ENCODE peak calls at places on chromosomes 6 and 20, in ten cellular contexts. One of them, this sample, is unnamed.

GRCh38 chr6:158213925-158214674 is 46.0 kb downstream of the GTF2H5 start:
- DNase-seq in psoas muscle: peak
- DNase-seq in HepG2: peak
- DNase-seq in Peyer's patch: peak
- DNase-seq in pancreas: peak
- DNase-seq in ovary: peak
- DNase-seq in cardiac fibroblast: peak
- DNase-seq in bronchial epithelial cell: peak
- DNase-seq in GM12865: peak
- DNase-seq in AG04450: peak
- DNase-seq in this sample: peak

GRCh38 chr6:143060806-143061596 is at the start of gene AIG1:
- DNase-seq in psoas muscle: peak
- DNase-seq in HepG2: no peak
- DNase-seq in Peyer's patch: peak
- DNase-seq in pancreas: no peak
- DNase-seq in ovary: peak
- DNase-seq in cardiac fibroblast: no peak
- DNase-seq in bronchial epithelial cell: peak
- DNase-seq in GM12865: no peak
- DNase-seq in AG04450: peak
- DNase-seq in this sample: no peak

GRCh38 chr6:31834367-31834703 is 6.8 kb downstream of the HSPA1B start:
- DNase-seq in psoas muscle: peak
- DNase-seq in HepG2: peak
- DNase-seq in Peyer's patch: peak
- DNase-seq in pancreas: peak
- DNase-seq in ovary: peak
- DNase-seq in cardiac fibroblast: peak
- DNase-seq in bronchial epithelial cell: peak
- DNase-seq in GM12865: peak
- DNase-seq in AG04450: no peak
- DNase-seq in this sample: no peak

GRCh38 chr20:33732166-33732970 is 572 bp downstream of the ZNF341 start:
- DNase-seq in psoas muscle: peak
- DNase-seq in HepG2: peak
- DNase-seq in Peyer's patch: peak
- DNase-seq in pancreas: peak
- DNase-seq in ovary: peak
- DNase-seq in cardiac fibroblast: no peak
- DNase-seq in bronchial epithelial cell: peak
- DNase-seq in GM12865: no peak
- DNase-seq in AG04450: no peak
- DNase-seq in this sample: no peak

GRCh38 chr20:38156280-38156679 is 8.8 kb downstream of the TGM2 start:
- DNase-seq in psoas muscle: no peak
- DNase-seq in HepG2: no peak
- DNase-seq in Peyer's patch: no peak
- DNase-seq in pancreas: no peak
- DNase-seq in ovary: no peak
- DNase-seq in cardiac fibroblast: no peak
- DNase-seq in bronchial epithelial cell: no peak
- DNase-seq in GM12865: no peak
- DNase-seq in AG04450: no peak
- DNase-seq in this sample: no peak

GRCh38 chr20:25039697-25040437 is 18.1 kb downstream of the ACSS1 start:
- DNase-seq in psoas muscle: peak
- DNase-seq in HepG2: no peak
- DNase-seq in Peyer's patch: peak
- DNase-seq in pancreas: peak
- DNase-seq in ovary: peak
- DNase-seq in cardiac fibroblast: peak
- DNase-seq in bronchial epithelial cell: peak
- DNase-seq in GM12865: no peak
- DNase-seq in AG04450: peak
- DNase-seq in this sample: no peak

GRCh38 chr6:20129290-20130088 is 82.8 kb downstream of the MBOAT1 start:
- DNase-seq in psoas muscle: no peak
- DNase-seq in HepG2: no peak
- DNase-seq in Peyer's patch: no peak
- DNase-seq in pancreas: no peak
- DNase-seq in ovary: no peak
- DNase-seq in cardiac fibroblast: no peak
- DNase-seq in bronchial epithelial cell: no peak
- DNase-seq in GM12865: no peak
- DNase-seq in AG04450: no peak
- DNase-seq in this sample: no peak

GRCh38 chr20:39019805-39020325 is 57.7 kb downstream of the DHX35 start:
- DNase-seq in psoas muscle: no peak
- DNase-seq in HepG2: no peak
- DNase-seq in Peyer's patch: no peak
- DNase-seq in pancreas: no peak
- DNase-seq in ovary: no peak
- DNase-seq in cardiac fibroblast: peak
- DNase-seq in bronchial epithelial cell: no peak
- DNase-seq in GM12865: peak
- DNase-seq in AG04450: no peak
- DNase-seq in this sample: no peak

GRCh38 chr6:165831812-165832470 is 168.9 kb upstream of the PDE10A start:
- DNase-seq in psoas muscle: no peak
- DNase-seq in HepG2: no peak
- DNase-seq in Peyer's patch: no peak
- DNase-seq in pancreas: no peak
- DNase-seq in ovary: no peak
- DNase-seq in cardiac fibroblast: peak
- DNase-seq in bronchial epithelial cell: no peak
- DNase-seq in GM12865: no peak
- DNase-seq in AG04450: no peak
- DNase-seq in this sample: no peak

GRCh38 chr6:20279608-20280287 is 67.5 kb upstream of the MBOAT1 start:
- DNase-seq in psoas muscle: no peak
- DNase-seq in HepG2: no peak
- DNase-seq in Peyer's patch: no peak
- DNase-seq in pancreas: no peak
- DNase-seq in ovary: no peak
- DNase-seq in cardiac fibroblast: no peak
- DNase-seq in bronchial epithelial cell: peak
- DNase-seq in GM12865: no peak
- DNase-seq in AG04450: no peak
- DNase-seq in this sample: peak

GRCh38 chr6:104252276-104252675 is 607.4 kb downstream of the HACE1 start:
- DNase-seq in psoas muscle: no peak
- DNase-seq in HepG2: no peak
- DNase-seq in Peyer's patch: no peak
- DNase-seq in pancreas: no peak
- DNase-seq in ovary: no peak
- DNase-seq in cardiac fibroblast: no peak
- DNase-seq in bronchial epithelial cell: peak
- DNase-seq in GM12865: no peak
- DNase-seq in AG04450: no peak
- DNase-seq in this sample: no peak

GRCh38 chr20:25233016-25233772 is 14.7 kb upstream of the PYGB start:
- DNase-seq in psoas muscle: no peak
- DNase-seq in HepG2: peak
- DNase-seq in Peyer's patch: peak
- DNase-seq in pancreas: peak
- DNase-seq in ovary: peak
- DNase-seq in cardiac fibroblast: peak
- DNase-seq in bronchial epithelial cell: peak
- DNase-seq in GM12865: no peak
- DNase-seq in AG04450: no peak
- DNase-seq in this sample: peak

GRCh38 chr6:37694259-37694658 is 3.4 kb downstream of the MDGA1 start:
- DNase-seq in psoas muscle: no peak
- DNase-seq in HepG2: no peak
- DNase-seq in Peyer's patch: no peak
- DNase-seq in pancreas: no peak
- DNase-seq in ovary: no peak
- DNase-seq in cardiac fibroblast: no peak
- DNase-seq in bronchial epithelial cell: no peak
- DNase-seq in GM12865: no peak
- DNase-seq in AG04450: no peak
- DNase-seq in this sample: no peak

GRCh38 chr6:121335111-121336008 is 1.1 kb upstream of the TBC1D32 start:
- DNase-seq in psoas muscle: no peak
- DNase-seq in HepG2: no peak
- DNase-seq in Peyer's patch: no peak
- DNase-seq in pancreas: no peak
- DNase-seq in ovary: no peak
- DNase-seq in cardiac fibroblast: no peak
- DNase-seq in bronchial epithelial cell: no peak
- DNase-seq in GM12865: no peak
- DNase-seq in AG04450: no peak
- DNase-seq in this sample: no peak

GRCh38 chr6:121344539-121344938 is 10.3 kb upstream of the TBC1D32 start:
- DNase-seq in psoas muscle: no peak
- DNase-seq in HepG2: no peak
- DNase-seq in Peyer's patch: no peak
- DNase-seq in pancreas: no peak
- DNase-seq in ovary: no peak
- DNase-seq in cardiac fibroblast: no peak
- DNase-seq in bronchial epithelial cell: no peak
- DNase-seq in GM12865: no peak
- DNase-seq in AG04450: no peak
- DNase-seq in this sample: no peak

GRCh38 chr6:121334299-121335104 is at the start of gene TBC1D32:
- DNase-seq in psoas muscle: peak
- DNase-seq in HepG2: peak
- DNase-seq in Peyer's patch: peak
- DNase-seq in pancreas: peak
- DNase-seq in ovary: peak
- DNase-seq in cardiac fibroblast: peak
- DNase-seq in bronchial epithelial cell: peak
- DNase-seq in GM12865: peak
- DNase-seq in AG04450: peak
- DNase-seq in this sample: peak

GRCh38 chr6:121339639-121340226 is 5.5 kb upstream of the TBC1D32 start:
- DNase-seq in psoas muscle: no peak
- DNase-seq in HepG2: no peak
- DNase-seq in Peyer's patch: no peak
- DNase-seq in pancreas: no peak
- DNase-seq in ovary: no peak
- DNase-seq in cardiac fibroblast: no peak
- DNase-seq in bronchial epithelial cell: no peak
- DNase-seq in GM12865: no peak
- DNase-seq in AG04450: no peak
- DNase-seq in this sample: no peak
- H3K4me3 ChIP-seq in psoas muscle: no peak
- H3K4me3 ChIP-seq in HepG2: no peak
- H3K4me3 ChIP-seq in Peyer's patch: no peak
- H3K4me3 ChIP-seq in pancreas: no peak
- H3K4me3 ChIP-seq in ovary: no peak
- H3K4me3 ChIP-seq in cardiac fibroblast: no peak
- H3K4me3 ChIP-seq in bronchial epithelial cell: no peak
- H3K4me3 ChIP-seq in GM12865: no peak
- H3K4me3 ChIP-seq in AG04450: no peak
- H3K4me3 ChIP-seq in this sample: no peak

GRCh38 chr6:33513213-33513612 is 58.8 kb downstream of the ZBTB9 start:
- DNase-seq in psoas muscle: no peak
- DNase-seq in HepG2: no peak
- DNase-seq in Peyer's patch: no peak
- DNase-seq in pancreas: no peak
- DNase-seq in ovary: no peak
- DNase-seq in cardiac fibroblast: no peak
- DNase-seq in bronchial epithelial cell: no peak
- DNase-seq in GM12865: peak
- DNase-seq in AG04450: no peak
- DNase-seq in this sample: no peak
- TF ChIP-seq CTCF in psoas muscle: no peak
- TF ChIP-seq CTCF in HepG2: no peak
- TF ChIP-seq CTCF in Peyer's patch: no peak
- TF ChIP-seq CTCF in pancreas: no peak
- TF ChIP-seq CTCF in ovary: no peak
- TF ChIP-seq CTCF in cardiac fibroblast: no peak
- TF ChIP-seq CTCF in bronchial epithelial cell: no peak
- TF ChIP-seq CTCF in GM12865: no peak
- TF ChIP-seq CTCF in AG04450: no peak
- TF ChIP-seq CTCF in this sample: no peak

GRCh38 chr20:3784863-3785239 is 1.7 kb downstream of the CENPB start:
- DNase-seq in psoas muscle: peak
- DNase-seq in HepG2: no peak
- DNase-seq in Peyer's patch: no peak
- DNase-seq in pancreas: no peak
- DNase-seq in ovary: no peak
- DNase-seq in cardiac fibroblast: no peak
- DNase-seq in bronchial epithelial cell: no peak
- DNase-seq in GM12865: no peak
- DNase-seq in AG04450: no peak
- DNase-seq in this sample: no peak
- H3K4me3 ChIP-seq in psoas muscle: peak
- H3K4me3 ChIP-seq in HepG2: no peak
- H3K4me3 ChIP-seq in Peyer's patch: no peak
- H3K4me3 ChIP-seq in pancreas: peak
- H3K4me3 ChIP-seq in ovary: peak
- H3K4me3 ChIP-seq in cardiac fibroblast: peak
- H3K4me3 ChIP-seq in bronchial epithelial cell: peak
- H3K4me3 ChIP-seq in GM12865: no peak
- H3K4me3 ChIP-seq in AG04450: peak
- H3K4me3 ChIP-seq in this sample: no peak

DNA sequence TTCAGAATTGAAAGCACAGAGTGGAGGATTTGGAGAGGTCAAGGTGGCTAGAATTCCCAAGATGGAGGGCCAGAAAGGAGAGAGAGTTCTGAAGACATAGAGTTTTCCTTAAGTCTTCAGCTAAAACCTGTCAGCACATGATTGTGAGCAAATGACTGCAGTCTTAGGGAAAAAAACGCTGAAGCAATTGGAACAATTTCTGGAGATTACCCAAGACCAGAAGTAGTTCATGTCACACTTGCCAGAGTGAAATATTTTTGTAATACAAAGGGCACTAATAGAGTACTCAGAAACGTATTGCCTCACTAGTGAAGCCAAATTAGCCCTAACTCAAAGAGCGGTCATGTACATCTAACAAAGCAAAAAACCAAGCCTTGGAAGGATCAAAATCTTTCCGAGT is 541.3 kb upstream of the MARCKS start:
- DNase-seq in psoas muscle: no peak
- DNase-seq in HepG2: no peak
- DNase-seq in Peyer's patch: no peak
- DNase-seq in pancreas: no peak
- DNase-seq in ovary: no peak
- DNase-seq in cardiac fibroblast: peak
- DNase-seq in bronchial epithelial cell: peak
- DNase-seq in GM12865: no peak
- DNase-seq in AG04450: no peak
- DNase-seq in this sample: peak
- TF ChIP-seq CTCF in psoas muscle: no peak
- TF ChIP-seq CTCF in HepG2: no peak
- TF ChIP-seq CTCF in Peyer's patch: no peak
- TF ChIP-seq CTCF in pancreas: no peak
- TF ChIP-seq CTCF in ovary: no peak
- TF ChIP-seq CTCF in cardiac fibroblast: no peak
- TF ChIP-seq CTCF in bronchial epithelial cell: no peak
- TF ChIP-seq CTCF in GM12865: no peak
- TF ChIP-seq CTCF in AG04450: no peak
- TF ChIP-seq CTCF in this sample: no peak